ENCODE peak calls at places on chromosomes 6 and 20, in eight cellular contexts. P, A, G, D, E, Q, Z and I are unnamed samples.
A peak's percentile ranks its signal among the peaks of the same experiment; 100 is the strongest.

GRCh38 chr6:150301871-150302800 is 66.7 kb upstream of the IYD start:
- DNase-seq in Z (peak; percentile 55), G (peak; percentile 82), D (no peak), Q (no peak), P (no peak), E (no peak), A (no peak), I (no peak)

GRCh38 chr6:26012061-26012460 is 49.5 kb downstream of the TRIM38 start:
- DNase-seq in A (no peak), G (no peak), P (no peak), Q (no peak), D (no peak), E (no peak), Z (no peak), I (no peak)

GRCh38 chr6:39365281-39366074 is 43.0 kb upstream of the KCNK16 start:
- DNase-seq in G (peak; percentile 22), A (no peak), D (no peak), Q (no peak), P (no peak), E (no peak), Z (peak; percentile 35), I (no peak)

GRCh38 chr6:170212956-170213636 is 77.8 kb downstream of the DLL1 start:
- DNase-seq in Z (no peak), P (peak; percentile 1), G (no peak), Q (no peak), A (no peak), E (no peak), D (no peak), I (peak; percentile 7)

GRCh38 chr6:37507690-37508421 is 8.2 kb upstream of the CCDC167 start:
- DNase-seq in E (no peak), D (no peak), Q (no peak), A (no peak), Z (no peak), P (no peak), G (no peak), I (no peak)

GRCh38 chr20:33392016-33392415 is 9.3 kb downstream of the CDK5RAP1 start:
- DNase-seq in G (no peak), P (no peak), D (no peak), E (no peak), Z (no peak), A (peak; percentile 24), Q (peak; percentile 29), I (peak; percentile 43)

GRCh38 chr20:52305843-52306242 is 114.3 kb upstream of the ZFP64 start:
- DNase-seq in Q (no peak), Z (no peak), E (no peak), D (no peak), P (no peak), G (no peak), A (no peak), I (no peak)

GRCh38 chr20:36249450-36249849 is 13.2 kb downstream of the AAR2 start:
- DNase-seq in Z (no peak), G (no peak), E (no peak), D (no peak), Q (no peak), P (no peak), A (no peak), I (no peak)

GRCh38 chr6:25659633-25660368 is 7.8 kb downstream of the SCGN start:
- DNase-seq in G (no peak), P (no peak), E (no peak), A (no peak), Q (no peak), D (no peak), Z (no peak), I (no peak)

GRCh38 chr6:31179896-31180295 is 9.4 kb upstream of the POU5F1 start:
- DNase-seq in Q (no peak), Z (no peak), E (no peak), G (no peak), A (no peak), P (no peak), D (no peak), I (no peak)

GRCh38 chr20:44324343-44324742 is 12.5 kb upstream of the R3HDML start:
- DNase-seq in G (peak; percentile 2), Z (no peak), E (no peak), A (no peak), D (no peak), P (no peak), Q (no peak), I (no peak)

GRCh38 chr20:44328428-44328827 is 8.4 kb upstream of the R3HDML start:
- DNase-seq in Q (no peak), G (no peak), A (no peak), Z (no peak), P (no peak), E (no peak), D (no peak), I (no peak)

GRCh38 chr20:44331201-44331600 is 5.6 kb upstream of the R3HDML start:
- DNase-seq in P (no peak), D (no peak), Q (no peak), E (no peak), G (no peak), Z (no peak), A (no peak), I (no peak)

GRCh38 chr20:44326391-44327159 is 10.3 kb upstream of the R3HDML start:
- DNase-seq in A (no peak), E (no peak), Z (no peak), P (no peak), G (no peak), Q (peak; percentile 44), D (no peak), I (no peak)
- TF ChIP-seq CTCF in A (no peak), E (no peak), Z (no peak), P (no peak), G (peak; percentile 17), Q (no peak), D (no peak), I (no peak)

GRCh38 chr6:890201-890600 is 197.3 kb upstream of the EXOC2 start:
- DNase-seq in A (no peak), Q (no peak), Z (no peak), P (no peak), G (no peak), D (no peak), E (no peak), I (no peak)

GRCh38 chr6:890995-891394 is 198.1 kb upstream of the EXOC2 start:
- DNase-seq in A (no peak), D (no peak), E (no peak), G (no peak), Z (no peak), P (no peak), Q (no peak), I (no peak)

GRCh38 chr6:897561-898207 is 204.7 kb upstream of the EXOC2 start:
- DNase-seq in D (no peak), Z (no peak), P (no peak), A (no peak), G (no peak), Q (no peak), E (no peak), I (no peak)

DNA sequence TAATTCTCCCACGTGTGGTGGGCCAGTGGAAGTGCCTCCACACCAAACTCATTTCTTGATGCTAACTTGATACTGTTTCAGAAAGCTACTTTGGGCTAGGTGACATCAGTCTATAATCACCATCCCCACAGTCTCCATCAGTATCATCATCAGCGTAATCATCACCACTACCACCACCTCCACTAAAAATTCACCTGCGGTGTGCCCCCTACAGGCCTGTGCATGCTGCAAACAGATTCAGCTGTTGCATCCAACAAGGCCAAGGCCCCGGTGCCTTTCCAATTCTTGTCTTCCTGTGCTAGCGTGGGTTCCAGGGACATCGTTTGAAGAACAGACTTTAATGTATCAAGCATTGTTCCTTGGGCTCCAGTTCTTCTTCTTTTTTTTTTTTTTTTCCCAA is 201.3 kb upstream of the EXOC2 start:
- DNase-seq in D (no peak), P (no peak), E (no peak), A (no peak), Z (no peak), G (no peak), Q (no peak), I (no peak)
- TF ChIP-seq CTCF in D (no peak), P (no peak), E (no peak), A (peak; percentile 15), Z (no peak), G (peak; percentile 25), Q (no peak), I (no peak)

GRCh38 chr6:5202941-5203340 is 57.8 kb downstream of the LYRM4 start:
- DNase-seq in P (no peak), G (no peak), Z (no peak), A (no peak), E (no peak), D (no peak), Q (no peak), I (no peak)

GRCh38 chr6:5203571-5203970 is 57.2 kb downstream of the LYRM4 start:
- DNase-seq in Z (peak; percentile 17), E (no peak), A (no peak), Q (no peak), D (no peak), P (no peak), G (no peak), I (no peak)

GRCh38 chr6:5202206-5202605 is 58.5 kb downstream of the LYRM4 start:
- DNase-seq in A (no peak), P (no peak), G (no peak), Q (no peak), Z (no peak), D (no peak), E (no peak), I (no peak)

GRCh38 chr6:5199203-5200101 is 61.3 kb downstream of the LYRM4 start:
- DNase-seq in P (no peak), E (no peak), Z (no peak), G (no peak), Q (no peak), A (no peak), D (no peak), I (no peak)

DNA sequence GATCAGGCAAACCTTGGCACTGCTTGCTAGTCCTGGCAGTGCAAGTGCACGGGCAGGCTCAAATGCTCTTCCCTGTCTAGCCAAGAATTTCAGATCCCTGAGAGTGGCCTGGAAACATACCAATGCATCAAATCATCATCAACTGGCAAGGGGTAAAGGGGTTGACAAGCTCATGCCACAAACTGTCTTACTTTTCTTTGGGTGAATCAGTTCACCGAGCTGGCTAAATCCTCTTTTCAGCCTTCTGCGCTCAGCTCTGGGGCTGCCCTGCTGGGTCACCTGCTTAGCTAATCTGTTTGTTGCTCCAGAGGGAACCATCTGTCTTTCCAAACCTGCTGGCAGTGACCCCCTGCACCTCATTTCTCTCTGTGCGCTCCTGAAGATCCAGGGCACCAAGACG is 59.5 kb downstream of the LYRM4 start:
- DNase-seq in D (no peak), A (no peak), P (no peak), Z (no peak), Q (no peak), E (no peak), G (peak; percentile 34), I (no peak)
- TF ChIP-seq CTCF in D (no peak), A (no peak), P (no peak), Z (no peak), Q (no peak), E (no peak), G (no peak), I (no peak)

DNA sequence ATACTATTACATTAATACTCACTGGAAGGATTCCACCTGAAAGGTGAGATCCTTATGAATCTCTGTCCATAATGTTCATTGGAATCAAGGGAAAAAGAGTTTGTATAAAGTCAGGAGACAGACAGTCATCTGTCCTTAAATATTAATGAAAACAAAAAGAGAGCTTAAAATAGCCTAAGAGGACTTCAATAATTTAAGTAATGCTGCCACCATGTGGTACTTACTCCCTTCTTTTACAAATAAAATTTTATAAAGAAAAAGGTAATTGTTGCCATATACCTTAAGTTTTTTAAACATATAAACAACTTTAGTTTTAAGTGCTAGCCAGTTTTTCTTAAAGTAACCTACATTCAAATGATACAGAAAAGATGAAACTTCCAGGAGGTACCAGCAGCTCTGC is 5.1 kb downstream of the BLOC1S5 start:
- DNase-seq in Z (peak; percentile 74), G (peak; percentile 10), P (no peak), Q (no peak), E (no peak), D (no peak), A (no peak), I (no peak)
- TF ChIP-seq CTCF in Z (no peak), G (peak; percentile 63), P (peak; percentile 60), Q (peak; percentile 28), E (peak; percentile 45), D (peak; percentile 32), A (peak; percentile 37), I (no peak)